ENCODE peak calls at places on chromosomes 11 and 22, in eight cellular contexts. P is astrocyte, C is HCT116, E is upper lobe of right lung, Q is fibroblast of lung, T is dorsolateral prefrontal cortex, G is lower lobe of right lung, L is colonic mucosa. M is an unnamed sample. For H3K27me3, the result is how much of the 10 kb centered on the place peaks cover.

GRCh38 chr11:97722065-97722464 is 1298.7 kb upstream of the CNTN5 start:
- DNase-seq in G (no peak), T (no peak), C (no peak), E (no peak), P (peak), Q (peak), L (no peak), M (peak)

GRCh38 chr11:46072172-46072964 is 48.9 kb downstream of the PHF21A start:
- DNase-seq in C (no peak), Q (no peak), G (no peak), P (no peak), E (no peak), L (no peak), T (no peak), M (no peak)

GRCh38 chr22:38941488-38941987 is 15.9 kb upstream of the APOBEC3A start:
- DNase-seq in Q (no peak), G (peak), E (peak), T (no peak), C (no peak), L (no peak), P (no peak), M (no peak)

GRCh38 chr11:129528296-129528695 is 152.6 kb downstream of the BARX2 start:
- DNase-seq in Q (no peak), C (no peak), L (no peak), E (no peak), G (no peak), P (no peak), T (no peak), M (no peak)

GRCh38 chr11:8060801-8061554 is 20.0 kb upstream of the TUB start:
- DNase-seq in L (no peak), C (no peak), P (peak), Q (no peak), T (no peak), E (no peak), G (no peak), M (no peak)

GRCh38 chr22:26436903-26437515 is 7.9 kb downstream of the ASPHD2 start:
- DNase-seq in E (no peak), G (no peak), T (no peak), Q (no peak), L (peak), P (no peak), C (no peak), M (no peak)

GRCh38 chr11:25961539-25961938 is 370.4 kb upstream of the ANO3 start:
- DNase-seq in G (no peak), T (no peak), P (no peak), L (no peak), E (no peak), C (no peak), Q (peak), M (no peak)

GRCh38 chr11:94866231-94866827 is 98.2 kb downstream of the AMOTL1 start:
- DNase-seq in L (no peak), P (no peak), C (no peak), G (no peak), E (no peak), Q (no peak), T (no peak), M (no peak)

GRCh38 chr11:6995703-6996102 is 24.4 kb downstream of the ZNF214 start:
- DNase-seq in G (no peak), T (no peak), Q (no peak), C (no peak), P (no peak), L (no peak), E (no peak), M (no peak)

GRCh38 chr11:70220136-70220535 is 17.0 kb downstream of the FADD start:
- DNase-seq in C (no peak), T (no peak), P (no peak), L (no peak), Q (no peak), G (peak), E (no peak), M (no peak)

GRCh38 chr11:93585758-93586157 is 42.6 kb upstream of the SMCO4 start:
- DNase-seq in T (no peak), L (no peak), Q (peak), G (no peak), C (no peak), P (peak), E (no peak), M (no peak)

GRCh38 chr11:32891657-32892354 is 805 bp upstream of the QSER1 start:
- DNase-seq in L (peak), G (no peak), P (no peak), C (no peak), Q (peak), E (no peak), T (no peak), M (no peak)

GRCh38 chr11:2089536-2090165 is 49.5 kb downstream of the IGF2 start:
- DNase-seq in C (peak), E (peak), G (peak), Q (peak), P (no peak), T (peak), L (no peak), M (no peak)

GRCh38 chr11:119262668-119263351 is 54.1 kb downstream of the MCAM start:
- DNase-seq in E (no peak), T (no peak), Q (peak), G (no peak), C (no peak), L (no peak), P (peak), M (no peak)
- H3K4me3 ChIP-seq in E (no peak), T (no peak), Q (no peak), G (no peak), C (no peak), L (no peak), P (no peak), M (no peak)

GRCh38 chr11:64854157-64854533 is 9.7 kb upstream of the CDC42BPG start:
- DNase-seq in E (no peak), G (no peak), C (no peak), L (no peak), P (no peak), T (no peak), Q (no peak), M (peak)

GRCh38 chr11:64854534-64855502 is 10.4 kb upstream of the CDC42BPG start:
- DNase-seq in L (peak), C (peak), G (peak), Q (peak), P (peak), E (peak), T (no peak), M (peak)

GRCh38 chr11:64856382-64857227 is 12.2 kb upstream of the CDC42BPG start:
- DNase-seq in C (peak), L (peak), T (no peak), Q (peak), E (peak), G (peak), P (peak), M (peak)

GRCh38 chr11:64857485-64857884 is 13.0 kb upstream of the CDC42BPG start:
- DNase-seq in T (no peak), P (no peak), G (no peak), C (no peak), E (no peak), Q (no peak), L (no peak), M (no peak)

DNA sequence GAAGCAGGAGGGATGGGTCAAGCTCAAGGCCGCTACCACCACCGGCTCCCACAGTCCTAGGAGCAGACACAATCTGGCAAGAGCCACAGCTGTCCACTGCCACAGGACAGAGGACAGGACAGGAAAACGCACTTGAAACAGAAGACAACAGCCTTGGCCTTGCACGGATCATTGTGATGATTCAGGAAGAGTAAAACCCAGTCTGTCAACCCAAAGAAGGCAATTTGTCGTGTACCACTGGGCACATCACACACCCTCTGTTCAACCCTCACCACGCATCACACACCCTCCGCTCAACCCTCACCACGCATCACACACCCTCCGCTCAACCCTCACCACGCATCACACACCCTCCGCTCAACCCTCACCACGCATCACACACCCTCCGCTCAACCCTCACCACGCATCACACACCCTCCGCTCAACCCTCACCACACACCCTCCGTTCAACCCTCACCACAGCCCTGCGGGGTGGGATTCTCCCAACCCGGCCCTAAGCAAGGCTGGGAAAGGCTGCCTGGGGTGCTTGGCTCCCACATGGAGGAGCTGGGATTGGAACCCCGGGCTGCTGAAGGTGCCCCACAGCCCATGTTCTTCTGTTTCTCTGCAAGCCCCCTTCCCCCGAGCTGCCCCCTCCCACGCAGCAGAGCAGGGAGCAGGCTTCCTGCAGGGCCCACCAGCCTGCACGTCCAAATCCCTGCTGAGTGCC is 11.3 kb upstream of the CDC42BPG start:
- DNase-seq in G (no peak), L (no peak), C (no peak), T (no peak), E (no peak), P (no peak), Q (no peak), M (no peak)
- H3K27ac ChIP-seq in G (peak), L (peak), C (peak), T (no peak), E (peak), P (peak), Q (peak), M (peak)

GRCh38 chr11:773830-774229 is 3.5 kb downstream of the GATD1 start:
- DNase-seq in G (peak), C (no peak), Q (no peak), L (no peak), T (no peak), E (peak), P (no peak), M (peak)

GRCh38 chr11:773425-773824 is 3.9 kb downstream of the GATD1 start:
- DNase-seq in G (no peak), C (no peak), T (no peak), L (no peak), E (peak), Q (no peak), P (no peak), M (no peak)

GRCh38 chr11:772429-773390 is 4.6 kb downstream of the GATD1 start:
- DNase-seq in Q (no peak), E (peak), T (peak), G (peak), L (no peak), P (no peak), C (no peak), M (peak)

GRCh38 chr11:776459-777287 is 614 bp downstream of the GATD1 start:
- DNase-seq in E (peak), Q (no peak), T (no peak), L (no peak), G (peak), C (no peak), P (no peak), M (peak)

GRCh38 chr11:774873-775592 is 2.3 kb downstream of the GATD1 start:
- DNase-seq in T (no peak), G (peak), C (no peak), L (no peak), P (peak), E (peak), Q (no peak), M (no peak)
- H3K27me3 ChIP-seq in T (under half), G (under half), C (under half), L (under half), P (under half), E (under half), Q (under half), M (under half)

GRCh38 chr22:32069579-32070372 is 26.7 kb downstream of the SLC5A1 start:
- DNase-seq in P (no peak), G (no peak), L (no peak), E (no peak), C (no peak), Q (no peak), T (no peak), M (no peak)
- H3K4me3 ChIP-seq in P (no peak), G (no peak), L (no peak), E (no peak), C (no peak), Q (no peak), T (no peak), M (no peak)

DNA sequence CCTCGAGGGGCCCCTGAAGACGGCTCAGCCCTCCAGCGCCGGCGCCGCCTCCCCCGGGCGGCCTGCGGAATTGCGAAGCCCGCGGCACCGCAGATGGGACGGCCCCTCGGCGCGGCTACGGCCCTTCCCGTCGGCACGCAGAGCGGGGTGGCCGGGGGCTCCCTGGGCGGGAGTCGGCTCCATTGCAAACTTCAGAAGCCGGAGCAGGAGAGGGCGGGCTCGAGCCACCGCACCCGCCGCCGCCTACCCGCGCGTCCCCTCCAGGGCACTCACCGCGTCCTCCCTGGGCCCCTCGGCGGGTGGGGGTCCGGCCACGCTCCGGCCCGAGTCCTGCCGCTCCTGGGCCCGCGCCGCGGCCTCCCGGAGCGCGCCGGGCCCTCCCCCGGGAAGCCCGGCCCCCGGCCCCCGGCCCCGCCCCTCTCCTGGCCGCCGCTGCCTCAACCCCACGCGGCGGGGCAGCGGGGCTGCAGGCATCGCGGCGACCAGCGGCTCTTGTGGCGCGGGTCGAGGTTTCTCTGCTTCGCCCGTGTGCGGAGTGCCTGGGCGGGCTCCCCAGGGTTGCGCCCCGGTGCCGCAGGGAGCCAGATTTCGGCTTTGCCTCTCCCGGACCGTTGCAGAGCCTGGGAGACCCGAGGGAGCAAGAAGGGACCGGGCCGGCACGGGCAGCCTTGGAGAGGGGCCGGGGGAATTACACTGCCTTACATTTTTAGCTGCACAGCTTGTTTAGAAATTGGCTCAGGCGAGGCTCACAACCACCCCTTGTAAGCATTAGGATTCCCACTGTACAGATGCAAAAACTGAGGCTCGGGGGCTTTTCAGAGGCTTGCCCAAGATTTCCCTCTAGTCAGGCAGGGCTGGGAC is at the start of gene PACSIN3:
- DNase-seq in Q (peak), P (no peak), T (no peak), C (no peak), G (peak), E (peak), L (peak), M (peak)
- H3K27ac ChIP-seq in Q (peak), P (peak), T (peak), C (peak), G (peak), E (peak), L (peak), M (peak)